ENCODE peak calls at places on chromosomes 2 and 18, in five cellular contexts. T, E, Z, J and M are unnamed samples.

GRCh38 chr2:60070851-60071250 is 482.6 kb downstream of the BCL11A start:
- DNase-seq in E (no peak), T (no peak), J (no peak), Z (no peak), M (no peak)

GRCh38 chr2:206463685-206464084 is 20.4 kb downstream of the ADAM23 start:
- DNase-seq in J (no peak), Z (no peak), T (no peak), E (no peak), M (no peak)

GRCh38 chr2:98782570-98782969 is 51.6 kb upstream of the MGAT4A start:
- DNase-seq in E (no peak), Z (no peak), J (no peak), T (no peak), M (no peak)

GRCh38 chr2:52220393-52220792 is 1188.5 kb upstream of the NRXN1 start:
- DNase-seq in Z (no peak), T (no peak), E (no peak), J (no peak), M (no peak)

GRCh38 chr2:179410552-179411356 is 146.1 kb upstream of the SESTD1 start:
- DNase-seq in J (peak), T (no peak), E (peak), Z (peak), M (no peak)

GRCh38 chr2:147232225-147232669 is 612.6 kb upstream of the ACVR2A start:
- DNase-seq in J (no peak), T (no peak), Z (no peak), E (no peak), M (no peak)

GRCh38 chr2:64166212-64166611 is 22.0 kb upstream of the PELI1 start:
- DNase-seq in J (no peak), Z (no peak), T (no peak), E (no peak), M (no peak)

GRCh38 chr2:191302459-191303155 is 57.4 kb downstream of the MYO1B start:
- DNase-seq in T (no peak), J (no peak), Z (no peak), E (no peak), M (no peak)

GRCh38 chr18:2758309-2758708 is 88.5 kb upstream of the EMILIN2 start:
- DNase-seq in J (no peak), E (no peak), Z (no peak), T (no peak), M (no peak)

GRCh38 chr2:203934006-203934632 is 2.4 kb upstream of the ICOS start:
- DNase-seq in Z (peak), T (peak), J (no peak), E (no peak), M (no peak)

GRCh38 chr2:189267925-189268579 is 88.5 kb upstream of the COL5A2 start:
- DNase-seq in T (no peak), Z (no peak), J (no peak), E (no peak), M (no peak)

GRCh38 chr2:20634430-20635095 is 16.3 kb downstream of the HS1BP3 start:
- DNase-seq in E (no peak), Z (no peak), T (no peak), J (peak), M (no peak)

GRCh38 chr2:127508621-127509034 is 17.7 kb downstream of the IWS1 start:
- DNase-seq in E (peak), Z (no peak), T (no peak), J (peak), M (no peak)

GRCh38 chr2:127606594-127607398 is 39.2 kb upstream of the GPR17 start:
- DNase-seq in Z (no peak), E (no peak), T (peak), J (no peak), M (no peak)

GRCh38 chr2:195622966-195623365 is 34.1 kb upstream of the SLC39A10 start:
- DNase-seq in T (no peak), J (no peak), Z (no peak), E (no peak), M (no peak)

GRCh38 chr2:110106642-110107041 is 9.0 kb downstream of the MALL start:
- DNase-seq in Z (no peak), E (no peak), J (no peak), T (no peak), M (no peak)

GRCh38 chr2:18154259-18154658 is 275.8 kb downstream of the KCNS3 start:
- DNase-seq in T (no peak), J (no peak), E (no peak), Z (no peak), M (no peak)

GRCh38 chr2:189580267-189580661 is 322 bp downstream of the SLC40A1 start:
- DNase-seq in E (no peak), T (peak), J (peak), Z (peak), M (no peak)

GRCh38 chr2:101616411-101616810 is 81.1 kb upstream of the MAP4K4 start:
- DNase-seq in J (no peak), Z (no peak), T (no peak), E (no peak), M (no peak)

GRCh38 chr18:12255626-12256026 is 1.5 kb downstream of the CIDEA start:
- DNase-seq in Z (no peak), J (no peak), T (no peak), E (no peak), M (no peak)

GRCh38 chr2:224039080-224039769 is at the start of gene SERPINE2:
- DNase-seq in Z (peak), E (no peak), T (peak), J (peak), M (no peak)

GRCh38 chr2:34547340-34547739 is 948.2 kb upstream of the FAM98A start:
- DNase-seq in Z (no peak), J (no peak), E (no peak), T (no peak), M (no peak)

GRCh38 chr2:31561823-31562222 is 18.9 kb downstream of the SRD5A2 start:
- DNase-seq in T (no peak), E (no peak), J (no peak), Z (no peak), M (no peak)

GRCh38 chr2:74602553-74603281 is 45.4 kb downstream of the M1AP start:
- DNase-seq in T (no peak), Z (no peak), E (no peak), J (no peak), M (no peak)

GRCh38 chr18:1663879-1664705 is 759.4 kb downstream of the ADCYAP1 start:
- DNase-seq in Z (peak), J (peak), T (no peak), E (no peak), M (no peak)

GRCh38 chr18:79068299-79068945 is 772 bp upstream of the ATP9B start:
- DNase-seq in E (no peak), J (no peak), Z (peak), T (peak), M (no peak)

GRCh38 chr18:37464287-37464686 is 101.3 kb downstream of the CELF4 start:
- DNase-seq in E (no peak), T (no peak), Z (no peak), J (no peak), M (no peak)

GRCh38 chr18:12410121-12410520 is 2.4 kb downstream of the PRELID3A start:
- DNase-seq in E (no peak), Z (no peak), T (no peak), J (no peak), M (no peak)

GRCh38 chr2:44944952-44945612 is 3.6 kb downstream of the SIX3 start:
- DNase-seq in Z (no peak), J (no peak), T (peak), E (no peak), M (no peak)

GRCh38 chr2:223598994-223599645 is 3.0 kb downstream of the SCG2 start:
- DNase-seq in Z (no peak), E (no peak), J (no peak), T (no peak), M (no peak)

GRCh38 chr2:122263746-122264145 is 508.3 kb downstream of the TSN start:
- DNase-seq in J (no peak), T (no peak), E (no peak), Z (no peak), M (no peak)

GRCh38 chr2:85376291-85377065 is 21.9 kb downstream of the ELMOD3 start:
- DNase-seq in Z (no peak), T (no peak), J (no peak), E (no peak), M (no peak)

GRCh38 chr18:34866739-34867138 is 156.6 kb downstream of the DTNA start:
- DNase-seq in Z (no peak), T (no peak), E (no peak), J (no peak), M (no peak)

GRCh38 chr2:4895376-4895775 is 796.8 kb upstream of the SOX11 start:
- DNase-seq in Z (no peak), J (no peak), E (no peak), T (no peak), M (no peak)

GRCh38 chr2:120932881-120933280 is 197.2 kb downstream of the GLI2 start:
- DNase-seq in T (no peak), Z (no peak), E (no peak), J (no peak), M (no peak)

GRCh38 chr18:25349131-25349925 is 2.6 kb downstream of the ZNF521 start:
- DNase-seq in Z (no peak), E (no peak), T (no peak), J (no peak), M (no peak)